ENCODE peak calls at places on chromosomes 13 and 19, in nine cellular contexts. F is heart left ventricle, D is breast epithelium, M is uterus, K is tibial nerve, U is ovary, N is adrenal gland, Y is IMR-90, Z is H1. T is an unnamed sample.

GRCh38 chr13:30978981-30979956 is 46.8 kb downstream of the TEX26 start:
- DNase-seq in F (no peak), D (no peak), M (no peak), K (no peak), U (peak; percentile 20), N (peak; percentile 47), Y (no peak), Z (peak; percentile 85), T (no peak)

GRCh38 chr13:36848228-36848982 is 29.4 kb downstream of the RFXAP start:
- DNase-seq in F (no peak), D (no peak), M (no peak), K (no peak), U (no peak), N (no peak), Y (peak; percentile 19), Z (no peak), T (no peak)

GRCh38 chr19:47013041-47013517 is 6.6 kb upstream of the NPAS1 start:
- DNase-seq in F (peak; percentile 80), D (peak; percentile 87), M (peak; percentile 82), K (peak; percentile 79), U (peak; percentile 91), N (peak; percentile 88), Y (peak; percentile 51), Z (peak; percentile 49), T (peak; percentile 91)

GRCh38 chr13:80084086-80084676 is 256.7 kb downstream of the SPRY2 start:
- DNase-seq in F (no peak), D (no peak), M (no peak), K (no peak), U (no peak), N (peak; percentile 7), Y (peak; percentile 93), Z (no peak), T (no peak)

GRCh38 chr13:21616880-21617279 is 12.9 kb upstream of the MICU2 start:
- DNase-seq in F (no peak), D (no peak), M (no peak), K (no peak), U (no peak), N (no peak), Y (no peak), Z (no peak), T (no peak)

GRCh38 chr13:51934461-51935087 is 72.8 kb downstream of the CCDC70 start:
- DNase-seq in F (no peak), D (no peak), M (no peak), K (no peak), U (no peak), N (no peak), Y (no peak), Z (no peak), T (no peak)

GRCh38 chr13:46369506-46370268 is 17.4 kb downstream of the RUBCNL start:
- DNase-seq in F (no peak), D (no peak), M (no peak), K (no peak), U (no peak), N (no peak), Y (peak; percentile 68), Z (no peak), T (no peak)

GRCh38 chr13:76729690-76730089 is 156.5 kb downstream of the KCTD12 start:
- DNase-seq in F (no peak), D (no peak), M (no peak), K (no peak), U (no peak), N (no peak), Y (no peak), Z (no peak), T (no peak)

GRCh38 chr13:111909971-111910671 is 156.8 kb upstream of the SOX1 start:
- DNase-seq in F (no peak), D (no peak), M (no peak), K (no peak), U (no peak), N (no peak), Y (no peak), Z (no peak), T (peak; percentile 53)

GRCh38 chr19:48724796-48725753 is 5.5 kb upstream of the MAMSTR start:
- DNase-seq in F (peak; percentile 83), D (no peak), M (peak; percentile 69), K (peak; percentile 82), U (peak; percentile 71), N (peak; percentile 79), Y (peak; percentile 93), Z (no peak), T (no peak)

GRCh38 chr13:30581582-30581981 is 36.1 kb upstream of the USPL1 start:
- DNase-seq in F (no peak), D (no peak), M (no peak), K (no peak), U (no peak), N (no peak), Y (peak; percentile 36), Z (no peak), T (no peak)

GRCh38 chr19:58009666-58010301 is 7.2 kb upstream of the ZNF606 start:
- DNase-seq in F (peak; percentile 89), D (peak; percentile 93), M (peak; percentile 92), K (peak; percentile 61), U (peak; percentile 76), N (peak; percentile 87), Y (peak; percentile 63), Z (peak; percentile 69), T (peak; percentile 92)

GRCh38 chr13:102443234-102443633 is 41.4 kb upstream of the FGF14 start:
- DNase-seq in F (no peak), D (no peak), M (no peak), K (no peak), U (no peak), N (no peak), Y (no peak), Z (no peak), T (no peak)

GRCh38 chr19:4534836-4535658 is at the start of gene PLIN5:
- DNase-seq in F (peak; percentile 89), D (peak; percentile 74), M (peak; percentile 55), K (peak; percentile 43), U (peak; percentile 95), N (peak; percentile 95), Y (peak; percentile 26), Z (peak; percentile 54), T (peak; percentile 87)

GRCh38 chr19:35754365-35755139 is 2.3 kb downstream of the HSPB6 start:
- DNase-seq in F (peak; percentile 28), D (no peak), M (peak; percentile 52), K (no peak), U (peak; percentile 58), N (no peak), Y (no peak), Z (no peak), T (no peak)

GRCh38 chr13:64369121-64369520 is 2861.0 kb downstream of the PCDH9 start:
- DNase-seq in F (no peak), D (no peak), M (no peak), K (no peak), U (no peak), N (no peak), Y (peak; percentile 5), Z (no peak), T (no peak)

GRCh38 chr19:15304140-15304705 is 28.1 kb downstream of the BRD4 start:
- DNase-seq in F (peak; percentile 77), D (no peak), M (no peak), K (no peak), U (no peak), N (no peak), Y (no peak), Z (no peak), T (no peak)
- H3K4me1 ChIP-seq in F (peaks cover 81% of the 10 kb centered on the region), D (peaks cover 9% of the 10 kb centered on the region), M (peaks cover 5% of the 10 kb centered on the region), K (peaks cover 3% of the 10 kb centered on the region), U (peaks cover 28% of the 10 kb centered on the region), N (peaks cover 20% of the 10 kb centered on the region), Y (peaks cover 21% of the 10 kb centered on the region), Z (no peaks in the 10 kb centered on the region), T (peaks cover 80% of the 10 kb centered on the region)

DNA sequence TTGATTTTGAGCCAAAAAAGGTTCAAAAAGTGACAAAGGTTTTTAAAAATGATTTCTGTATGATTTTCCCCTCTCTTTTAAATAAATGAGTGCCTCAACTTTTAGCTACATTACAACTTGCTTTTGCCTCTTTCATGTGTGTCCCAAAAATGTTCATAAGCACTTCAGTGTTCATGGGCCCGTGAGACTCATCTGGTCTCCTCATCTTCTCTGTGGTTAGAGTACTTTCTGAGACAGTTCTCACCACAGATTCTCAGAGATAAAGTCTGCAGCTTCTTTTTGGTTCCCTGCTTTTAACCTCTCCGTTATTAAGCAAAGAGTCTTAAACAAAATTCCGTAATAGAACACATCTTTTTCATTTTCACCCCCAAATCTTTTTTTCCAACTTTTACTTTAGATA is 156.9 kb downstream of the DLEU7 start:
- DNase-seq in F (no peak), D (no peak), M (no peak), K (no peak), U (no peak), N (no peak), Y (no peak), Z (no peak), T (no peak)
- H3K9me3 ChIP-seq in F (no peaks in the 10 kb centered on the region), D (no peaks in the 10 kb centered on the region), M (no peaks in the 10 kb centered on the region), K (no peaks in the 10 kb centered on the region), U (no peaks in the 10 kb centered on the region), N (no peaks in the 10 kb centered on the region), Y (no peaks in the 10 kb centered on the region), Z (no peaks in the 10 kb centered on the region), T (no peaks in the 10 kb centered on the region)

DNA sequence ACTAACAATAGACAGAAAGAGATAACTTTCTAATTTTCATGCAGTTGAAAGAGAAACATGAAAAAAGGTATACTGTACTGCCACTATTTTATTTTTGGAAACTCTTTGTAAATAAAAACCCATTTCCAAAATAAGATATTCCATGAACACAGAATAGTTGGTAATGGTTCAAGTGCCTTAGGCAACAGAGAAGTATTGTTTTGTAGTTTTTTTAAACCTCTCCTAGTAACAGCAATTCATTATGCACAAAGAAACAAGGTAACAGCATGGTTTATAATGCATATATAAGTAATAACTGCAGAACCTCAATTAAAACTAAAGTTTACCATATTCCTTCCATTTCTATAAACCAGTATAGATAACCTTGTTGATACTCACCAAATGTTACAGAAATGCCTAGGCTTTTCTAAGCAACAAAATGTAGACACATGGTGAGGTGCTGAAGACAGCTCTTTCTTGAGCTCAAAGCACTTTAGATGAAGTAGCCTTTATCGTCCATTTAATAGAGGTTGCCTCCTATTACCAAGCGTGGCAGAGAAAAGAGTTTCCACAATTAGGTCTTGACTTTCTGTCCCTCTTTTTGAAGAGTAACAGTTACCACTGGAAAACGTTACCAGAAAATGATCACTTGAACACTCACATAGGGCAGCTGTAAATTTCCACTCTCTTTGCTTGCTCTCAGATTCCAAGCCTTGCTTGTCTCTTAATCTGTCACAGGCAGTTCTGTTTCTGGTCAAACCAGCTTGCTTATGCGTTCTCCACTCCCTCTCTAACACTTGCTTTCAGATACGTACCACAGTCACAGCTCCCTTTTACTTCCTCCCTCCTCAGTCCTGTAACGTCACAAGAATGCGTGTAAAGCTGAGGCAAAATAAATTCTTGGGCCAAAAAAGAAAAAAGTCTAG is 42.9 kb downstream of the CAB39L start:
- DNase-seq in F (no peak), D (no peak), M (peak; percentile 21), K (peak; percentile 46), U (no peak), N (peak; percentile 42), Y (peak; percentile 87), Z (no peak), T (no peak)
- TF ChIP-seq POLR2A in F (no peak), D (no peak), M (no peak), K (peak; percentile 76), U (peak; percentile 32), N (peak; percentile 80), Y (no peak), Z (no peak), T (no peak)

DNA sequence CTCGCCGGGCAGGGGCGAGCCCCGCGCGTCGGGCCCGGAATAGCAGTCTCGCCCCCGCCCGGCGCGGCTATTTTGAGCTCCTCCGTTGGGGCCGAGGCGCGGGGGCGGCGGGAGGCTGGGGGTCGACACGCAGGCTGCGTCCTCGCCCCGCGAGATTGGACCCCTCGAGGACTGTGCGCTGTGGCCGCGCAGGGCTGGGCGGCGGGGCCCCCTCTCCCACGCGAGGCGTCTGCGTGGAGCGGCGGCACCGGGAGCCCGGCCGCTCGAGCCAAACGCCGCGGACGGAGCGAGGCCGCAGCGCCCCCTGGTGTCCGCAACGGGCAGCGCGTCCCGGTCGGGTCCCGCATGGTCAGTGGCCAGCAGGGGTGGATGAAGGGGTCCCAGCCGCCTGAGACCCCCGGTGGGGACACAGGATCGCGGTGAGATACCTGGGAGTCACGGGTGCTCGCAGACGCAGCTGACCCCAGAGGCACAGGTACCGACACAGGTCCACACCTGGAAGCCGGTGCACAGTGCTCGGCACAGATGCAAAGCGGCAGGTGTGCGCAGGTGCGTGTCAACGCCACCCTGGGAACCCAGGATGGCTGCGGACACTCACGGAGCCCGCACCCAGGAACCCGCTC is 2.2 kb upstream of the CIRBP start:
- DNase-seq in F (peak; percentile 70), D (peak; percentile 82), M (peak; percentile 86), K (no peak), U (peak; percentile 90), N (peak; percentile 77), Y (no peak), Z (no peak), T (peak; percentile 97)
- H3K4me1 ChIP-seq in F (peaks cover 72% of the 10 kb centered on the region), D (peaks cover 48% of the 10 kb centered on the region), M (peaks cover 41% of the 10 kb centered on the region), K (peaks cover 11% of the 10 kb centered on the region), U (peaks cover 39% of the 10 kb centered on the region), N (peaks cover 60% of the 10 kb centered on the region), Y (peaks cover 51% of the 10 kb centered on the region), Z (peaks cover 39% of the 10 kb centered on the region), T (peaks cover 94% of the 10 kb centered on the region)

T was measured in spleen.